ENCODE peak calls at places on chromosomes 3 and 15, in eight cellular contexts. V is AG04450; J is lower lobe of right lung; D is activated CD4-positive, alpha-beta T cell treated with anti-CD3 and anti-CD28 coated beads, Interleukin-2, amount 50 U/mL, for 24 hours; X is non-pigmented ciliary epithelial cell; C is foreskin melanocyte; H is NCI-H748 treated with DMSO at 0.1 percent for 48 hours; M is psoas muscle. Q is an unnamed sample.

GRCh38 chr3:87206070-87206469 is 21.0 kb upstream of the CHMP2B start:
- DNase-seq in J (no peak), D (no peak), V (peak; percentile 26), C (no peak), H (no peak), M (no peak), X (peak; percentile 40), Q (peak; percentile 30)

GRCh38 chr3:49610881-49611280 is 56.6 kb downstream of the BSN start:
- DNase-seq in C (peak; percentile 64), X (no peak), J (no peak), D (no peak), M (no peak), H (no peak), V (no peak), Q (no peak)

GRCh38 chr3:97232635-97233034 is 418.2 kb downstream of the EPHA6 start:
- DNase-seq in V (no peak), H (peak; percentile 4), J (no peak), D (no peak), X (no peak), M (no peak), C (no peak), Q (peak; percentile 70)

GRCh38 chr3:58388550-58389061 is 45.0 kb downstream of the PDHB start:
- DNase-seq in X (no peak), H (no peak), D (no peak), V (peak; percentile 69), C (peak; percentile 86), J (no peak), M (no peak), Q (no peak)

GRCh38 chr3:178823556-178824229 is 247.9 kb downstream of the ZMAT3 start:
- DNase-seq in J (no peak), X (no peak), C (no peak), D (no peak), H (peak; percentile 9), V (no peak), M (no peak), Q (no peak)

GRCh38 chr15:88113909-88114308 is 142.6 kb downstream of the NTRK3 start:
- DNase-seq in J (no peak), M (no peak), C (no peak), H (no peak), D (no peak), V (no peak), X (no peak), Q (no peak)

GRCh38 chr15:101439920-101440319 is 49.6 kb downstream of the PCSK6 start:
- DNase-seq in V (no peak), X (no peak), H (no peak), J (no peak), C (no peak), M (no peak), D (no peak), Q (no peak)

GRCh38 chr3:70728311-70728710 is 415.9 kb upstream of the MDFIC2 start:
- DNase-seq in V (no peak), J (no peak), X (no peak), C (no peak), H (no peak), D (no peak), M (no peak), Q (no peak)

GRCh38 chr3:129736070-129736469 is 129.6 kb upstream of the PLXND1 start:
- DNase-seq in M (no peak), H (no peak), X (no peak), D (no peak), V (no peak), C (no peak), J (no peak), Q (no peak)

Q was measured in PC-9.